ENCODE peak calls at places on chromosomes 13 and 19, in seven cellular contexts. D is GM12878; Q is stimulated activated naive CD8-positive, alpha-beta T cell treated with anti-CD3 and anti-CD28 coated beads, Interleukin-15, amount 100 ng/mL, for 72 hours; O is C1 segment of cervical spinal cord; V is neural crest cell; M is hepatic stellate cell; F is lung microvascular endothelial cell. P is an unnamed sample.

GRCh38 chr13:100409132-100409531 is 179.5 kb downstream of the GGACT start:
- DNase-seq in D (no peak), Q (no peak), O (no peak), V (no peak), M (no peak), F (peak; percentile 13), P (no peak)

GRCh38 chr19:50178859-50179537 is 15.9 kb upstream of the IZUMO2 start:
- DNase-seq in D (peak; percentile 59), Q (no peak), O (no peak), V (no peak), M (no peak), F (no peak), P (no peak)

GRCh38 chr19:38384209-38385027 is 3.4 kb downstream of the GGN start:
- DNase-seq in D (no peak), Q (no peak), O (no peak), V (no peak), M (no peak), F (no peak), P (no peak)

GRCh38 chr13:47632311-47632710 is 368.8 kb downstream of the SUCLA2 start:
- DNase-seq in D (no peak), Q (no peak), O (no peak), V (no peak), M (no peak), F (no peak), P (no peak)

GRCh38 chr19:18597809-18598660 is 8.6 kb downstream of the CRLF1 start:
- DNase-seq in D (no peak), Q (no peak), O (no peak), V (no peak), M (no peak), F (no peak), P (no peak)

GRCh38 chr13:24146961-24147569 is 13.5 kb upstream of the SPATA13 start:
- DNase-seq in D (no peak), Q (no peak), O (no peak), V (no peak), M (no peak), F (no peak), P (peak; percentile 92)

GRCh38 chr13:63124863-63125262 is 1709.2 kb upstream of the PCDH20 start:
- DNase-seq in D (no peak), Q (no peak), O (no peak), V (no peak), M (no peak), F (peak; percentile 9), P (peak; percentile 45)

GRCh38 chr13:104204177-104204576 is 1138.0 kb upstream of the SLC10A2 start:
- DNase-seq in D (no peak), Q (no peak), O (no peak), V (no peak), M (no peak), F (no peak), P (no peak)

GRCh38 chr13:113941571-113942191 is 32.2 kb downstream of the C13orf46 start:
- DNase-seq in D (no peak), Q (no peak), O (no peak), V (no peak), M (no peak), F (no peak), P (no peak)

GRCh38 chr19:16118489-16119033 is 6.9 kb downstream of the RAB8A start:
- DNase-seq in D (peak; percentile 97), Q (peak; percentile 39), O (no peak), V (no peak), M (no peak), F (no peak), P (peak; percentile 32)

GRCh38 chr13:72692884-72693514 is 34.4 kb downstream of the MZT1 start:
- DNase-seq in D (no peak), Q (no peak), O (no peak), V (no peak), M (no peak), F (no peak), P (no peak)

GRCh38 chr19:873084-874019 is 13.9 kb downstream of the CFD start:
- DNase-seq in D (peak; percentile 32), Q (peak; percentile 26), O (no peak), V (no peak), M (peak; percentile 54), F (peak; percentile 54), P (no peak)

GRCh38 chr13:101942038-101942437 is 459.8 kb downstream of the FGF14 start:
- DNase-seq in D (no peak), Q (no peak), O (no peak), V (peak; percentile 24), M (no peak), F (peak; percentile 8), P (peak; percentile 61)

GRCh38 chr19:38561053-38561606 is 56.6 kb downstream of the MAP4K1 start:
- DNase-seq in D (no peak), Q (no peak), O (no peak), V (no peak), M (no peak), F (no peak), P (no peak)

GRCh38 chr13:54232700-54233099 is 1204.1 kb downstream of the OLFM4 start:
- DNase-seq in D (no peak), Q (no peak), O (no peak), V (no peak), M (no peak), F (no peak), P (no peak)

GRCh38 chr19:13033819-13034611 is 38.7 kb downstream of the NFIX start:
- DNase-seq in D (no peak), Q (peak; percentile 62), O (no peak), V (peak; percentile 48), M (peak; percentile 74), F (peak; percentile 49), P (no peak)

GRCh38 chr13:71320452-71320851 is 546.6 kb downstream of the DACH1 start:
- DNase-seq in D (no peak), Q (no peak), O (no peak), V (no peak), M (peak; percentile 0), F (peak; percentile 54), P (peak; percentile 68)

GRCh38 chr13:50400930-50401553 is 385.8 kb downstream of the KCNRG start:
- DNase-seq in D (no peak), Q (no peak), O (no peak), V (no peak), M (peak; percentile 12), F (peak; percentile 45), P (no peak)

GRCh38 chr13:41296879-41297646 is 14.0 kb upstream of the NAA16 start:
- DNase-seq in D (no peak), Q (no peak), O (no peak), V (no peak), M (no peak), F (no peak), P (no peak)

GRCh38 chr19:45999653-46000121 is 4.4 kb downstream of the CCDC61 start:
- DNase-seq in D (no peak), Q (no peak), O (peak; percentile 13), V (no peak), M (no peak), F (peak; percentile 32), P (peak; percentile 60)

GRCh38 chr19:55206664-55207500 is 2.4 kb downstream of the PTPRH start:
- DNase-seq in D (no peak), Q (peak; percentile 32), O (peak; percentile 28), V (peak; percentile 60), M (peak; percentile 99), F (peak; percentile 83), P (peak; percentile 38)

GRCh38 chr19:40147693-40148347 is 43.4 kb upstream of the MAP3K10 start:
- DNase-seq in D (no peak), Q (no peak), O (no peak), V (no peak), M (peak; percentile 55), F (peak; percentile 68), P (peak; percentile 34)

GRCh38 chr19:15195381-15195964 is 5.3 kb downstream of the NOTCH3 start:
- DNase-seq in D (no peak), Q (no peak), O (no peak), V (peak; percentile 53), M (peak; percentile 97), F (no peak), P (peak; percentile 70)

GRCh38 chr13:113432509-113433270 is 20.6 kb downstream of the ADPRHL1 start:
- DNase-seq in D (no peak), Q (no peak), O (no peak), V (no peak), M (no peak), F (no peak), P (no peak)

GRCh38 chr19:17841810-17842662 is 5.7 kb downstream of the JAK3 start:
- DNase-seq in D (no peak), Q (peak; percentile 52), O (no peak), V (peak; percentile 89), M (no peak), F (peak; percentile 68), P (peak; percentile 91)

GRCh38 chr13:54029226-54029625 is 1000.6 kb downstream of the OLFM4 start:
- DNase-seq in D (peak; percentile 21), Q (no peak), O (no peak), V (no peak), M (no peak), F (peak; percentile 1), P (peak; percentile 42)

P was measured in trophoblast cell.